ENCODE peak calls at places on chromosomes 13 and 19, in five cellular contexts. L is H1, P is mesendoderm, I is H9, S is neuronal stem cell. J is an unnamed sample.

GRCh38 chr19:12773571-12773970 is 1.8 kb downstream of the HOOK2 start:
- DNase-seq in L (no peak), P (peak), I (no peak), S (no peak), J (peak)

GRCh38 chr13:49308104-49308875 is 60.6 kb downstream of the CDADC1 start:
- DNase-seq in L (no peak), P (no peak), I (no peak), S (no peak), J (peak)

GRCh38 chr19:50190439-50190891 is 13.0 kb upstream of the MYH14 start:
- DNase-seq in L (no peak), P (no peak), I (no peak), S (no peak), J (no peak)

GRCh38 chr13:74570834-74571233 is 436.6 kb upstream of the KLF12 start:
- DNase-seq in L (no peak), P (peak), I (no peak), S (no peak), J (peak)

GRCh38 chr19:40450664-40451063 is 6.5 kb upstream of the SERTAD3 start:
- DNase-seq in L (no peak), P (no peak), I (no peak), S (no peak), J (no peak)

GRCh38 chr19:1979642-1980041 is 35.9 kb downstream of the BTBD2 start:
- DNase-seq in L (no peak), P (no peak), I (no peak), S (no peak), J (no peak)

GRCh38 chr13:21831654-21832324 is 160.9 kb downstream of the FGF9 start:
- DNase-seq in L (no peak), P (no peak), I (no peak), S (no peak), J (no peak)

GRCh38 chr19:47885067-47885463 is 1.1 kb downstream of the SULT2A1 start:
- DNase-seq in L (no peak), P (no peak), I (no peak), S (no peak), J (no peak)

GRCh38 chr13:91017669-91018053 is 329.8 kb upstream of the MIR17HG start:
- DNase-seq in L (peak), P (peak), I (peak), S (no peak), J (no peak)

GRCh38 chr19:5994407-5995165 is 16.6 kb upstream of the RANBP3 start:
- DNase-seq in L (no peak), P (no peak), I (no peak), S (no peak), J (no peak)
- H2BK15ac ChIP-seq in L (no peak), P (no peak), I (no peak), S (no peak), J (no peak)

GRCh38 chr19:7917292-7918061 is 2.7 kb upstream of the SNAPC2 start:
- DNase-seq in L (no peak), P (peak), I (peak), S (no peak), J (peak)
- H3K9ac ChIP-seq in L (peak), P (peak), I (no peak), S (peak), J (no peak)

GRCh38 chr19:447816-448546 is 12.9 kb downstream of the SHC2 start:
- DNase-seq in L (no peak), P (no peak), I (no peak), S (no peak), J (no peak)
- H2BK15ac ChIP-seq in L (no peak), P (no peak), I (no peak), S (no peak), J (no peak)

DNA sequence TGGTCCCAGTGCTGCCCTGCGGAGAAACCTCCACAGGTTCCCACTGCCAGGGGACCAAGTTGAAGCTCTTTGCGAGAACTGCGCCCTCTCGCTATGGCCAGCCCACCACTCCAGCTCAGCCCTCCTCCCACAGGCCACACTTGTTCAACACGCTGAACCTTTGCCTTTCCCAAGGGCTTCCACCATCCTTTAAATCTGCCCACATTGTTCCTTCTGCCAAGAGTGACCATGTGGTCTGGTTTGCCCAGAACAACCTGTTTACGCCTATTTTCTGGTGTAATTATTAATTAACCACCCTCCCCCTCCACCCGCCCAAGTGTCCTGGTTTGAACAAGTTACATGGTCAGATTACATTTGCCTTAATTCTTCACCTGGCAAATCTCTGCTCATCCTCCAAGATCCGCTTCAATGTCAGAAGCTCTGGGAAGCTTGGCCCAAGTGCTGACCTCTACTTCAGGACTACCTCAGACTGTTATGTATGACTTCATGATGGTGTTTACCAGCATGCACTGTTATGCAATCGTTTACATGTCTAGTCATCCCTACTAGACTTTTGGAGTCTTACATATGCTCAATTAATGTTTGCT is 12.0 kb upstream of the USP12 start:
- DNase-seq in L (no peak), P (no peak), I (no peak), S (no peak), J (peak)
- H3K9ac ChIP-seq in L (no peak), P (no peak), I (no peak), S (no peak), J (no peak)

GRCh38 chr19:29665215-29665825 is at the start of gene PLEKHF1:
- DNase-seq in L (no peak), P (peak), I (peak), S (peak), J (peak)

GRCh38 chr19:29663861-29664752 is 1.2 kb upstream of the PLEKHF1 start:
- DNase-seq in L (no peak), P (peak), I (no peak), S (no peak), J (peak)

GRCh38 chr19:29665826-29666633 is 769 bp downstream of the PLEKHF1 start:
- DNase-seq in L (no peak), P (peak), I (peak), S (peak), J (peak)

GRCh38 chr19:29662604-29663404 is 2.5 kb upstream of the PLEKHF1 start:
- DNase-seq in L (no peak), P (peak), I (no peak), S (no peak), J (peak)

GRCh38 chr19:29664753-29665214 is 477 bp upstream of the PLEKHF1 start:
- DNase-seq in L (no peak), P (no peak), I (no peak), S (no peak), J (no peak)
- H2BK15ac ChIP-seq in L (no peak), P (no peak), I (no peak), S (peak), J (no peak)

DNA sequence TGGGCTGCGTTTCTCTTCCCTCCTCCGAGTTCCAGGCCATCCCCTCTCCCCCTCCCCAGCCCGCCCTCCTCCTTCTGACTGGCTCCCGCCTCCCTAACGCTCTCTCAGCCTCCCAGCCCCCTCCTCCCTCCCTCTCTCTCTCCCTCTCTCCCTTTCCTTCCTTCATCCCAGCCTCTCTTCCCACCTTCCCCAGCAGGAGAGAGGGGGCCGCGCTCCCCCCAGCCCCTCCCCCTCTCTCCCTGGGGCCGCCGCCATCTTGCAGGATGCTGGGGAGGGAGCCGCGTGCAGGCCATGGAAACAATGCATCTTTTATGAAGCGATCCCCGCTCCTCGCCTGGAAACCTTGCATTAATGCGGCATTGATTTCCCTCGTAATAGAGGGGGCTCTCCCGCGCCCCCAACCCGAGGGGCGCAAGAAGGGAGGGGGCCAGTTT is 42.6 kb upstream of the ADGRL1 start:
- DNase-seq in L (peak), P (peak), I (peak), S (peak), J (no peak)
- H3K9ac ChIP-seq in L (peak), P (peak), I (no peak), S (no peak), J (peak)

GRCh38 chr19:55461259-55461973 is at the start of gene ISOC2:
- DNase-seq in L (peak), P (peak), I (peak), S (peak), J (peak)

GRCh38 chr19:55462722-55463121 is 1.3 kb upstream of the ISOC2 start:
- DNase-seq in L (no peak), P (no peak), I (no peak), S (no peak), J (no peak)

GRCh38 chr19:55463583-55464031 is 944 bp downstream of the C19orf85 start:
- DNase-seq in L (no peak), P (no peak), I (no peak), S (no peak), J (no peak)

GRCh38 chr19:55460670-55461258 is 678 bp downstream of the ISOC2 start:
- DNase-seq in L (no peak), P (peak), I (peak), S (peak), J (peak)

DNA sequence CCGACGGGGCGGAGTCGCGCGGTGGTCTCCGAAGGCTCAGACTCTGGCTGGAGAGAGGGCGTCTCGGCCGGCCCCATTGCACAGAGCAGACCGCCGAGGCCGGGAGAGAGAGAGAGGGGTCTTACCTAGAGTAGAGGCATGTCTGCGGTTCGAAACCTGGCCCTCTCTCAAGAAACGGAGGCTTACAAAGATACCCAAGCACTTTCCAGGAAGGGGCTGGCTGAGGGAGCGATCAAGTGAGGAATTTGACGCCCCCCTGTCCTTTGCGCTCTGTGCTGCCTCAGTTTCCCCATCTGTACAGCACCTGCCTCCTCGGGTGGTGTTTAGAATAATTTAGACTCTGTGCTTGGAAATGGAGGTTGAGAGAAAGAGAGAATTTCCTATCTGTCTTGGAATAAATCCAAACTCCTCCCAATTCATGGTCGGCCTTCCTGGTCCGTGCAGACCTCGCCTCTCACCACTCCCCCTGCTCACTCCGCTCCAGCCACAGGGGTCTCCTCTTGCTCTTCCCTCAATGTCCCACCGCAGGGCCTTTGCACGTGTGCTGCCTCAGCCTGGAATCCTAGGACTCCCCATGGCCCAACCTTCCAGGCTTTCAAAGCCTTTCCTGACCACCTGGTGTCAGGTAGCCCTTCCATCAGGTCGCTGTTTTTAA is 659 bp upstream of the ISOC2 start:
- DNase-seq in L (no peak), P (no peak), I (no peak), S (no peak), J (peak)
- H2BK15ac ChIP-seq in L (no peak), P (no peak), I (no peak), S (peak), J (no peak)

J was measured in IMR-90.